ENCODE peak calls at places on chromosomes 13 and 19, in six cellular contexts. G, L, E, V, O and H are unnamed samples. For H3K4me1, the result is how much of the 10 kb centered on the place peaks cover.

GRCh38 chr19:36257512-36257876 is 42.6 kb downstream of the ZNF146 start:
- DNase-seq in G (peak), L (no peak), E (no peak), V (no peak), O (peak), H (no peak)

GRCh38 chr13:33611016-33611805 is 206.7 kb upstream of the RFC3 start:
- DNase-seq in G (peak), L (peak), E (no peak), V (no peak), O (no peak), H (no peak)

GRCh38 chr13:19959141-19959830 is 759 bp downstream of the ZMYM2 start:
- DNase-seq in G (peak), L (peak), E (peak), V (peak), O (peak), H (peak)

GRCh38 chr13:67230774-67231480 is 791 bp upstream of the PCDH9 start:
- DNase-seq in G (peak), L (peak), E (no peak), V (peak), O (peak), H (no peak)

GRCh38 chr13:39952244-39953233 is 297.1 kb downstream of the COG6 start:
- DNase-seq in G (no peak), L (no peak), E (no peak), V (no peak), O (no peak), H (no peak)

GRCh38 chr13:73608731-73609485 is 525.3 kb downstream of the KLF12 start:
- DNase-seq in G (no peak), L (no peak), E (no peak), V (no peak), O (no peak), H (no peak)

GRCh38 chr19:49590971-49591730 is at the start of gene PRR12:
- DNase-seq in G (peak), L (peak), E (peak), V (peak), O (peak), H (peak)

GRCh38 chr19:47343194-47343802 is 5.8 kb upstream of the DHX34 start:
- DNase-seq in G (no peak), L (no peak), E (no peak), V (no peak), O (no peak), H (no peak)

GRCh38 chr13:110873639-110874507 is 41.0 kb downstream of the ANKRD10 start:
- DNase-seq in G (no peak), L (no peak), E (no peak), V (no peak), O (no peak), H (no peak)

GRCh38 chr13:108877300-108877699 is 247.9 kb downstream of the MYO16 start:
- DNase-seq in G (no peak), L (no peak), E (no peak), V (no peak), O (no peak), H (no peak)

GRCh38 chr19:8571006-8571411 is 6.2 kb downstream of the MYO1F start:
- DNase-seq in G (peak), L (no peak), E (peak), V (peak), O (no peak), H (peak)

GRCh38 chr13:27830010-27830409 is 37.7 kb downstream of the GSX1 start:
- DNase-seq in G (peak), L (peak), E (peak), V (peak), O (peak), H (peak)

GRCh38 chr13:113192902-113193301 is 15.6 kb downstream of the PCID2 start:
- DNase-seq in G (no peak), L (no peak), E (no peak), V (no peak), O (no peak), H (no peak)

GRCh38 chr19:1929051-1929742 is 11.8 kb upstream of the CSNK1G2 start:
- DNase-seq in G (peak), L (peak), E (peak), V (peak), O (peak), H (peak)
- H3K4me3 ChIP-seq in G (peak), L (peak), E (peak), V (peak), O (peak), H (peak)

DNA sequence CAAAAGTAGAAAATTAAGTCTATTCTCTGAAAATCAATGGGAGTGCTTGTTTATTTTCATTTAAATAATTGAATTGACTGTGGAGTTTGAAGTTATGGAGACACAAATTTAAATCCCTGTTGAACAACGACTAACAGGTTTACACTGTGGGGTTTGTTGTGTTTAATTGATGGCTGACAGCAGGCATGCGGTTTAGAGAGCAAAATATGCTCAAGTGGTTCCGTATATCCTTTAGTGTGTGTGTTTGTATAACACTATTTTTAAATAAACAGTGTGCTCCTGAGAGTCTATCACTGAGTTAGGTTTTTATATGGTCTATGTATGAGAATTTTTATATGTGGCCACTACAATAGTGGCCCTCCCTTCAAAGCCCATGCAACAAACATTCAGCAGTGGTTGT is 332.0 kb downstream of the GPC6 start:
- DNase-seq in G (no peak), L (no peak), E (no peak), V (no peak), O (no peak), H (no peak)
- H3K4me1 ChIP-seq in G (under half), L (under half), E (under half), V (under half), O (under half), H (under half)

GRCh38 chr13:45046445-45046844 is 57.1 kb downstream of the GPALPP1 start:
- DNase-seq in G (no peak), L (no peak), E (no peak), V (no peak), O (no peak), H (no peak)
- H3K4me3 ChIP-seq in G (peak), L (peak), E (no peak), V (peak), O (peak), H (no peak)

GRCh38 chr13:45219123-45219891 is 18.5 kb upstream of the KCTD4 start:
- DNase-seq in G (no peak), L (no peak), E (no peak), V (peak), O (no peak), H (no peak)
- H3K4me1 ChIP-seq in G (under half), L (under half), E (under half), V (under half), O (under half), H (under half)

GRCh38 chr19:3605770-3606169 is 905 bp downstream of the TBXA2R start:
- DNase-seq in G (no peak), L (no peak), E (no peak), V (no peak), O (no peak), H (no peak)

GRCh38 chr19:3604987-3605343 is 1.7 kb downstream of the TBXA2R start:
- DNase-seq in G (no peak), L (no peak), E (no peak), V (no peak), O (no peak), H (peak)

GRCh38 chr19:3605361-3605760 is 1.3 kb downstream of the TBXA2R start:
- DNase-seq in G (no peak), L (no peak), E (no peak), V (no peak), O (no peak), H (no peak)

GRCh38 chr19:3603121-3603841 is 3.4 kb downstream of the TBXA2R start:
- DNase-seq in G (no peak), L (no peak), E (no peak), V (no peak), O (no peak), H (no peak)

DNA sequence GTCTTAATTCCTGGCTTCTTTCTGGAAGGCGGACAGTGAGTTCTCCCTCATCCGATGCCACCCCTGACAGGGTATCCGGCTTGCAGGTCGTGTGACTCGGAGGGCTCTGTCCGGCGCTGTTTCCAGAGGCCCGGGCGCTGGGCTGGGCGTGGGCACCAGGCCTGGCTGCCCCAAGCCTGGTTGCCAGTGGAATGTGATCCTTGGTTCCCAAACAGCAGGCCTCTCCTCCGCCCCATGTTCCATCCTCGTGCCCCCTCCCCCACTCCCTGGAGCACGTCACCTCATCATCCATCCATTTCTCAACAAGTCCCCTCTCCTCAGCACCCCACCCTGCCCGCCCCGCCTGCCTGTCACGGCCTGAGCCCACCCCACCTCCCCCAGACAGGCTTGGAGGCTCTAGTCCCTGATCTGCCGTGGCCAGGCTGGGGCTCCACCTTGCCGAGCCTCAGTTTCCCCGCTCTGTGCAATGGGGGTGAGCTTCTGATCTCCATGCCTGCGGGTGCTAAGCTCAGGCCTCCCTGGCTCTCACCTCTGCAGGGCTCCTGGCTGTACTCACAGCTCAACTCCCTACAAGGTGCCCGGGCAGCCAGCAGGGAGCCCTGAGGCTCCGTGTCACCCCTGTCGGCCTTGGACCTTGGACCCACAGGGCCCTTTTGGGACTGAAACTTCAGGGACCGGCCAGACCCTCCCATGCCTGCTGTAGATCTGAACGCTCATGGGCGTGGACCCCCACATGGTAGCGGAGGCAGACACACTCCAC is 2.3 kb downstream of the TBXA2R start:
- DNase-seq in G (no peak), L (no peak), E (no peak), V (no peak), O (no peak), H (no peak)
- H3K4me3 ChIP-seq in G (peak), L (no peak), E (peak), V (no peak), O (peak), H (peak)

GRCh38 chr19:45122832-45123231 is 29.9 kb downstream of the PPP1R37 start:
- DNase-seq in G (no peak), L (no peak), E (no peak), V (no peak), O (no peak), H (no peak)

GRCh38 chr19:45117666-45118065 is 24.7 kb downstream of the PPP1R37 start:
- DNase-seq in G (no peak), L (no peak), E (no peak), V (no peak), O (no peak), H (no peak)

GRCh38 chr19:45121827-45122345 is 28.9 kb downstream of the PPP1R37 start:
- DNase-seq in G (no peak), L (no peak), E (no peak), V (no peak), O (no peak), H (no peak)

GRCh38 chr19:45117167-45117594 is 24.2 kb downstream of the PPP1R37 start:
- DNase-seq in G (no peak), L (peak), E (no peak), V (no peak), O (no peak), H (peak)

GRCh38 chr19:45119582-45119981 is 26.6 kb downstream of the PPP1R37 start:
- DNase-seq in G (no peak), L (no peak), E (no peak), V (no peak), O (no peak), H (no peak)
- H3K4me1 ChIP-seq in G (under half), L (under half), E (under half), V (under half), O (half or more), H (under half)

GRCh38 chr19:30227661-30228112 is 144.5 kb upstream of the ZNF536 start:
- DNase-seq in G (peak), L (peak), E (no peak), V (peak), O (peak), H (no peak)

GRCh38 chr19:30229524-30230174 is 142.5 kb upstream of the ZNF536 start:
- DNase-seq in G (no peak), L (peak), E (no peak), V (no peak), O (peak), H (no peak)

GRCh38 chr19:30227071-30227621 is 145.0 kb upstream of the ZNF536 start:
- DNase-seq in G (no peak), L (peak), E (no peak), V (no peak), O (no peak), H (no peak)

GRCh38 chr19:30228726-30229523 is 143.3 kb upstream of the ZNF536 start:
- DNase-seq in G (no peak), L (peak), E (no peak), V (peak), O (peak), H (no peak)

GRCh38 chr19:30228113-30228725 is 144.0 kb upstream of the ZNF536 start:
- DNase-seq in G (no peak), L (peak), E (no peak), V (no peak), O (no peak), H (no peak)
- H3K4me3 ChIP-seq in G (peak), L (peak), E (no peak), V (peak), O (peak), H (no peak)

GRCh38 chr19:3544054-3544376 is 5.0 kb downstream of the TEKTIP1 start:
- DNase-seq in G (no peak), L (no peak), E (no peak), V (no peak), O (peak), H (no peak)
- H3K4me1 ChIP-seq in G (under half), L (under half), E (under half), V (under half), O (under half), H (under half)